ENCODE peak calls at places on chromosomes 5 and 9, in four cellular contexts. H, B, T and W are unnamed samples.

GRCh38 chr5:76604838-76605237 is 18.4 kb downstream of the F2RL2 start:
- DNase-seq in H (no peak), B (peak; percentile 64), T (no peak), W (no peak)

GRCh38 chr5:14212838-14213237 is 69.7 kb downstream of the TRIO start:
- DNase-seq in H (no peak), B (no peak), T (no peak), W (no peak)

GRCh38 chr9:115194216-115194615 is 76.3 kb upstream of the TNC start:
- DNase-seq in H (no peak), B (peak; percentile 28), T (no peak), W (no peak)

GRCh38 chr9:90608141-90608540 is 34.5 kb downstream of the DIRAS2 start:
- DNase-seq in H (no peak), B (no peak), T (no peak), W (no peak)

GRCh38 chr9:97388721-97389238 is 23.1 kb upstream of the TDRD7 start:
- DNase-seq in H (no peak), B (no peak), T (no peak), W (no peak)

GRCh38 chr9:92961627-92962302 is 14.4 kb downstream of the FGD3 start:
- DNase-seq in H (no peak), B (no peak), T (no peak), W (no peak)

GRCh38 chr9:109107402-109108240 is 12.1 kb downstream of the TMEM245 start:
- DNase-seq in H (no peak), B (peak; percentile 81), T (no peak), W (peak; percentile 50)

GRCh38 chr5:135683227-135683626 is 104.4 kb upstream of the CXCL14 start:
- DNase-seq in H (no peak), B (no peak), T (no peak), W (no peak)

GRCh38 chr5:78718185-78718584 is 69.6 kb upstream of the LHFPL2 start:
- DNase-seq in H (no peak), B (no peak), T (no peak), W (no peak)

GRCh38 chr5:39580702-39581498 is 156.1 kb upstream of the DAB2 start:
- DNase-seq in H (no peak), B (peak; percentile 37), T (no peak), W (no peak)

GRCh38 chr5:65730910-65731309 is 8.9 kb downstream of the NLN start:
- DNase-seq in H (no peak), B (peak; percentile 46), T (no peak), W (no peak)

GRCh38 chr9:96206156-96206751 is 95.7 kb downstream of the HSD17B3 start:
- DNase-seq in H (no peak), B (no peak), T (no peak), W (no peak)

GRCh38 chr9:115850548-115851304 is 302.9 kb upstream of the PAPPA start:
- DNase-seq in H (no peak), B (peak; percentile 84), T (no peak), W (no peak)

GRCh38 chr9:115891929-115892328 is 261.7 kb upstream of the PAPPA start:
- DNase-seq in H (no peak), B (peak; percentile 86), T (no peak), W (no peak)

GRCh38 chr9:99288830-99289229 is 66.7 kb downstream of the SEC61B start:
- DNase-seq in H (no peak), B (no peak), T (no peak), W (no peak)

GRCh38 chr5:54774281-54775171 is 210.9 kb downstream of the ESM1 start:
- DNase-seq in H (no peak), B (no peak), T (no peak), W (peak; percentile 90)

GRCh38 chr5:139974661-139975060 is 68.4 kb downstream of the NRG2 start:
- DNase-seq in H (peak; percentile 49), B (no peak), T (no peak), W (peak; percentile 33)

GRCh38 chr5:126594676-126595485 is at the start of gene ALDH7A1:
- DNase-seq in H (peak; percentile 99), B (no peak), T (peak; percentile 96), W (peak; percentile 99)

GRCh38 chr9:92517046-92517445 is 18.7 kb downstream of the ECM2 start:
- DNase-seq in H (no peak), B (no peak), T (no peak), W (peak; percentile 51)

GRCh38 chr5:933251-933861 is 40.7 kb downstream of the TRIP13 start:
- DNase-seq in H (no peak), B (no peak), T (no peak), W (no peak)

GRCh38 chr5:175166013-175166412 is 278.0 kb downstream of the DRD1 start:
- DNase-seq in H (no peak), B (no peak), T (no peak), W (no peak)

GRCh38 chr9:115879451-115879850 is 274.1 kb upstream of the PAPPA start:
- DNase-seq in H (no peak), B (no peak), T (no peak), W (no peak)

GRCh38 chr9:120018550-120018949 is 561.4 kb downstream of the CDK5RAP2 start:
- DNase-seq in H (no peak), B (no peak), T (no peak), W (no peak)

GRCh38 chr5:32042571-32042970 is 131.5 kb downstream of the GOLPH3 start:
- DNase-seq in H (no peak), B (no peak), T (no peak), W (no peak)

GRCh38 chr5:117829646-117830045 is 1158.7 kb downstream of the DTWD2 start:
- DNase-seq in H (peak; percentile 42), B (no peak), T (no peak), W (peak; percentile 60)

GRCh38 chr9:131500377-131500776 is 2.3 kb upstream of the POMT1 start:
- DNase-seq in H (no peak), B (no peak), T (no peak), W (no peak)

GRCh38 chr5:75511435-75512382 is at the start of the genes CERT1 and POLK:
- DNase-seq in H (peak; percentile 99), B (peak; percentile 98), T (peak; percentile 90), W (peak; percentile 100)

GRCh38 chr9:135221951-135222631 is 134.6 kb downstream of the OLFM1 start:
- DNase-seq in H (peak; percentile 72), B (no peak), T (no peak), W (peak; percentile 66)

GRCh38 chr5:88140396-88140862 is 128.2 kb downstream of the TMEM161B start:
- DNase-seq in H (peak; percentile 91), B (no peak), T (peak; percentile 38), W (no peak)

GRCh38 chr5:158698036-158698667 is 401.6 kb downstream of the EBF1 start:
- DNase-seq in H (no peak), B (no peak), T (no peak), W (no peak)

GRCh38 chr9:103203172-103203571 is 208.0 kb downstream of the CYLC2 start:
- DNase-seq in H (no peak), B (no peak), T (no peak), W (no peak)

GRCh38 chr5:154966081-154966841 is 25.4 kb downstream of the MRPL22 start:
- DNase-seq in H (no peak), B (no peak), T (no peak), W (no peak)
- H4K5ac ChIP-seq in H (no peak overlapping the region), B (no peak overlapping the region), T (no peak overlapping the region), W (no peak overlapping the region)

GRCh38 chr9:71646131-71646530 is 122.2 kb downstream of the CEMIP2 start:
- DNase-seq in H (no peak), B (no peak), T (no peak), W (no peak)

GRCh38 chr9:71647094-71647591 is 121.2 kb downstream of the CEMIP2 start:
- DNase-seq in H (no peak), B (peak; percentile 72), T (no peak), W (peak; percentile 49)

GRCh38 chr9:71642043-71642442 is 126.3 kb downstream of the CEMIP2 start:
- DNase-seq in H (no peak), B (no peak), T (no peak), W (no peak)

GRCh38 chr9:71643330-71643729 is 125.0 kb downstream of the CEMIP2 start:
- DNase-seq in H (no peak), B (no peak), T (no peak), W (no peak)

DNA sequence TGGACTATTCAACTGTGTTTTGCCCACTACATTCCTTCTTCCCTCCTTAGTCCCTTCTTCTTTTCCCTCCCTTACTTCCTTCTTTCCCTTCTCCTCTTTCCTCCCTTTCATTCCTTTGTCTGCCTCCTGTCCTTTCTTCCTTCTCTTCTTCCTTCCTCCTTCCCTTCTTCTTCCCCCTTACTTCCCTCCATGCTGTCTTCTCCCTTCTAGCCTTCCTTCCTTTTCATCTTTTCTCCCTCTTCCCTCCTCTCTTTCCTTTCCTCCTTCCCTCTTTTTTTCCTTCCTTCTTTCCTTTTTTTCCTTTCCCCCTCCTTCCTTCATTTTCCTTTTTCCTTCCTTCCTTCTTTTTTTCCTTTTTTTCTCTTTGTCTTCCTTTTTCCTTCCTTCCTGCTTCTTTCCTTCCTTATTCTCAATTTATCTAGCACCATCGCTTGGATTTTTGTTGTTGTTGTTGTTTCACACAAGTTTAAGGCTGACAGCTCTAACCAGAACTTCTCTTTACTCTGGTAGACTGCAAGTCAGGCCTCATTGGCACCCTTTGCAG is 123.4 kb downstream of the CEMIP2 start:
- DNase-seq in H (no peak), B (no peak), T (no peak), W (no peak)
- H4K5ac ChIP-seq in H (no peak overlapping the region), B (no peak overlapping the region), T (no peak overlapping the region), W (no peak overlapping the region)

DNA sequence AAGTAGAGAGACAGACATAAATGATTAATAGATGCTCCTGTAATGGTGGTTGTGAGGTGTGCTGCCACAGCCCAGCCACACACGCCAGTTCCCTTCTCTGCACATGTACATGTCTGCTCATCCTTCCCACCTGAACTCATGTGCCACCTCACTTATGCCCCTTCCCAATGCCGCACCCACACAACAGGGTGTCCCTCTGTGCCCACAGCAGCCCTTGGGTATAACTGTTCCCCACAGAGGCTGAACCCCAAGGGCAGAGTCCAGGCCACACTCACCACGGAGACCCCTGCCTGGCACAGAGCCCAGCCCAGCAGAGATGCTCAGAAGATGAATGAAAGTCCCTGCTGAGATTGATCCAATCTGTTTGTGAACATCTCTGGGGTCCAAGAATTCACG is 29.7 kb downstream of the IRF1 start:
- DNase-seq in H (no peak), B (no peak), T (no peak), W (no peak)
- H4K5ac ChIP-seq in H (no peak overlapping the region), B (no peak overlapping the region), T (no peak overlapping the region), W (no peak overlapping the region)

DNA sequence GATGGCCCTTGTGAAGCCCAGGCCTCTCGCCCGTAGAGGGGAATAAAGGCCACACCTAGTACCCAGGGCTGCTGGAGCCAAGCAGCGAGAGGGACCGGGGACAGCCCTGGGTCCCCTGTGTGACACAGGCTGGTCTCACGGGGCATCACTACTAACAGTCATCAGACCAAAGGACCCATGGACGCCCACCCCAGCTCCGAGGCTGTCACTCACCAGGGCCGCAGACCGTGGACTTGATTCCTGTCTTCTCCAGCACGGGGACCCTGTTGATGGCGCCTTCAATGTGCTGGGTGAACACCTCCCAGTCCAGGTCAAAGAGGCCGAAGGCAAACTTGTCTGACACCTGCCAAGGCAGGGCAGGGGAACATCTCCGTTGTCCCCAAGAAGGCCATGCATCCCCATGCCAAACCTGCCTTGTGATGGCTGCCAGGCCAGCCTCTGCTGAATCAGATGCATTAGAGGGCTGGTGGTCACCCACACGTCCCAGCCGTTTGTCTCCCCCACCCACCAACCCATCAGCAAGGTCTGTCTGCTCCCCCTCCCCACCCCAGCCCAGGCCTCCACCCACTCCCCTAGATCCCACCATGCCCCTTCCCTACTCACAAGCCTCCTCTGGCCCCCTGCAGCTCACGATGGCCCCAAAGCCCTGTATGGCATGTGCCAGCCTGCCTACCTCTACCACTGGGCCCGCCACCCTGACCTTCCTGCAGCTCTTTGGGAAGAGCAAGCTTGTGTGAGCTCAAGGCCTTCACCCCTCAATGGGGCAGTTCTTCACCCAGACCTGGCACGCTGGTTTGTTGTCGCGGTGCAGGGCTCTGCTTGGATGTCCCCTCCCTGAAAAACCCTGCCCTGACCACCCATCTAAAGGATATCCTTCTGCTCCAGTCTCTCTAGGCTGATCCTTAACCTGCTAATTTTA is 20.8 kb downstream of the SARDH start:
- DNase-seq in H (no peak), B (no peak), T (no peak), W (no peak)
- H4K5ac ChIP-seq in H (no peak overlapping the region), B (no peak overlapping the region), T (no peak overlapping the region), W (no peak overlapping the region)

GRCh38 chr5:111863801-111864200 is 106.8 kb upstream of the NREP start:
- DNase-seq in H (no peak), B (peak; percentile 56), T (no peak), W (no peak)
- H4K5ac ChIP-seq in H (no peak overlapping the region), B (no peak overlapping the region), T (no peak overlapping the region), W (no peak overlapping the region)